ENCODE peak calls at places on chromosome 19, in five cellular contexts. N, H, B, C and P are unnamed samples.

GRCh38 chr19:16041571-16042386 is 34.5 kb upstream of the TPM4 start:
- DNase-seq in H (peak), C (peak), N (no peak), B (peak), P (peak)

GRCh38 chr19:18665771-18666202 is 17.7 kb upstream of the CRTC1 start:
- DNase-seq in H (no peak), N (no peak), C (no peak), B (no peak), P (no peak)

GRCh38 chr19:42130254-42130573 is 2.0 kb downstream of the POU2F2 start:
- DNase-seq in N (no peak), C (no peak), B (no peak), H (no peak), P (no peak)

GRCh38 chr19:4266253-4267000 is 12.6 kb upstream of the SHD start:
- DNase-seq in C (no peak), B (no peak), N (no peak), H (no peak), P (no peak)

GRCh38 chr19:38099966-38100365 is 124.1 kb downstream of the DPF1 start:
- DNase-seq in B (no peak), C (no peak), N (no peak), H (no peak), P (no peak)

GRCh38 chr19:12749938-12750521 is 1.6 kb upstream of the BEST2 start:
- DNase-seq in B (no peak), N (no peak), C (no peak), H (peak), P (no peak)

GRCh38 chr19:49403404-49404187 is 15.5 kb downstream of the KASH5 start:
- DNase-seq in N (no peak), C (no peak), B (no peak), H (no peak), P (no peak)

GRCh38 chr19:41311613-41312012 is 1.6 kb downstream of the CCDC97 start:
- DNase-seq in C (no peak), N (no peak), B (no peak), H (no peak), P (no peak)

GRCh38 chr19:16584825-16585801 is 12.9 kb upstream of the SLC35E1 start:
- DNase-seq in C (peak), N (no peak), B (no peak), H (no peak), P (no peak)

GRCh38 chr19:47778089-47778953 is at the start of gene SELENOW:
- DNase-seq in B (peak), N (no peak), C (peak), H (peak), P (peak)

GRCh38 chr19:51772977-51773376 is 12.0 kb downstream of the FPR2 start:
- DNase-seq in B (no peak), H (no peak), N (no peak), C (no peak), P (no peak)

GRCh38 chr19:18141031-18141430 is 11.9 kb upstream of the PIK3R2 start:
- DNase-seq in H (no peak), C (no peak), N (no peak), B (no peak), P (no peak)

GRCh38 chr19:29731331-29731850 is 16.3 kb upstream of the C19orf12 start:
- DNase-seq in N (no peak), H (no peak), C (no peak), B (no peak), P (no peak)